ENCODE peak calls at places on chromosomes 16 and 17, in six cellular contexts. C is activated CD8-positive, alpha-beta memory T cell treated with anti-CD3 and anti-CD28 coated beads for 1 hour; D is fibroblast of villous mesenchyme; Q is stimulated activated CD4-positive, alpha-beta T cell treated with anti-CD3 and anti-CD28 coated beads, Interleukin-2, amount 100 ng/mL, for 24 hours; L is H9; O is Calu3. P is an unnamed sample.

GRCh38 chr17:998111-998510 is 1.2 kb downstream of the TIMM22 start:
- DNase-seq in C (no peak), Q (no peak), O (no peak), L (no peak), D (no peak), P (no peak)

GRCh38 chr17:78823282-78824046 is 17.1 kb downstream of the USP36 start:
- DNase-seq in D (no peak), Q (no peak), L (no peak), O (no peak), C (no peak), P (no peak)

GRCh38 chr17:2198917-2199316 is 104.7 kb downstream of the SMG6 start:
- DNase-seq in O (no peak), Q (no peak), D (peak; percentile 86), C (no peak), L (no peak), P (peak; percentile 87)

GRCh38 chr16:28589930-28590329 is 6.9 kb downstream of the SULT1A2 start:
- DNase-seq in C (no peak), L (no peak), O (no peak), Q (no peak), D (no peak), P (no peak)

GRCh38 chr17:1422907-1423306 is 22.9 kb upstream of the YWHAE start:
- DNase-seq in C (no peak), Q (no peak), D (peak; percentile 91), O (peak; percentile 4), L (no peak), P (peak; percentile 96)

GRCh38 chr16:88017006-88017405 is 65.8 kb downstream of the BANP start:
- DNase-seq in D (no peak), C (no peak), O (no peak), L (no peak), Q (no peak), P (no peak)

GRCh38 chr16:56554441-56554840 is 10.4 kb upstream of the MT4 start:
- DNase-seq in Q (no peak), C (no peak), L (no peak), D (no peak), O (no peak), P (no peak)

GRCh38 chr16:57643166-57643813 is 14.9 kb downstream of the ADGRG1 start:
- DNase-seq in Q (no peak), D (no peak), O (no peak), L (no peak), C (no peak), P (peak; percentile 71)

GRCh38 chr16:345686-346231 is 6.8 kb downstream of the AXIN1 start:
- DNase-seq in L (no peak), Q (no peak), D (no peak), C (no peak), O (no peak), P (no peak)

GRCh38 chr16:38941-39892 is 14.2 kb downstream of the POLR3K start:
- DNase-seq in O (peak; percentile 86), L (no peak), D (no peak), C (no peak), Q (peak; percentile 42), P (no peak)

GRCh38 chr16:79211581-79211980 is 389.0 kb downstream of the MAF start:
- DNase-seq in D (no peak), C (no peak), L (no peak), Q (no peak), O (no peak), P (no peak)

GRCh38 chr17:57406131-57406980 is 150.0 kb downstream of the MSI2 start:
- DNase-seq in C (no peak), L (no peak), Q (no peak), O (no peak), D (peak; percentile 70), P (peak; percentile 97)

GRCh38 chr17:39775075-39775474 is 37.3 kb downstream of the GRB7 start:
- DNase-seq in C (no peak), L (no peak), D (no peak), O (no peak), Q (no peak), P (no peak)

GRCh38 chr17:43591750-43592562 is 45.8 kb upstream of the ETV4 start:
- DNase-seq in L (no peak), O (no peak), Q (no peak), D (peak; percentile 80), C (no peak), P (peak; percentile 90)

GRCh38 chr17:50213026-50214015 is 11.9 kb upstream of the COL1A1 start:
- DNase-seq in D (no peak), Q (peak; percentile 30), C (no peak), L (peak; percentile 86), O (peak; percentile 38), P (peak; percentile 28)

GRCh38 chr17:31321481-31321880 is at the start of gene EVI2A:
- DNase-seq in L (no peak), C (peak; percentile 51), O (no peak), D (peak; percentile 72), Q (peak; percentile 79), P (peak; percentile 86)

GRCh38 chr16:1338119-1338730 is 4.8 kb downstream of the BAIAP3 start:
- DNase-seq in O (peak; percentile 90), D (peak; percentile 13), L (peak; percentile 67), Q (no peak), C (no peak), P (no peak)

GRCh38 chr16:28292731-28293588 is 635 bp downstream of the SBK1 start:
- DNase-seq in D (no peak), O (no peak), Q (no peak), L (peak; percentile 93), C (no peak), P (no peak)

GRCh38 chr16:89201467-89202377 is 1.4 kb upstream of the SLC22A31 start:
- DNase-seq in O (peak; percentile 95), D (peak; percentile 67), Q (peak; percentile 81), C (peak; percentile 62), L (peak; percentile 89), P (no peak)

GRCh38 chr16:75733305-75734141 is 7.2 kb upstream of the CPHXL start:
- DNase-seq in L (no peak), O (no peak), Q (no peak), C (no peak), D (peak; percentile 40), P (peak; percentile 98)

GRCh38 chr16:29852654-29853053 is 10.4 kb downstream of the CDIPT start:
- DNase-seq in C (no peak), D (peak; percentile 44), L (no peak), O (no peak), Q (no peak), P (peak; percentile 22)

GRCh38 chr17:1783271-1783670 is 21.4 kb downstream of the SERPINF1 start:
- DNase-seq in L (no peak), C (no peak), D (peak; percentile 64), O (no peak), Q (no peak), P (no peak)